ENCODE peak calls at places on chromosomes 7 and 10, in nine cellular contexts. L, P, G, M, I, Z, F, N and U are unnamed samples.

GRCh38 chr7:2069472-2069860 is 163.3 kb downstream of the MAD1L1 start:
- DNase-seq in F (peak), G (no peak), N (no peak), P (no peak), M (no peak), I (peak), Z (no peak), L (no peak), U (no peak)

GRCh38 chr7:44791278-44792219 is 4.9 kb upstream of the PPIA start:
- DNase-seq in F (peak), I (peak), L (no peak), P (no peak), Z (peak), M (no peak), G (no peak), N (no peak), U (no peak)

GRCh38 chr7:104621332-104621731 is 292.9 kb downstream of the LHFPL3 start:
- DNase-seq in L (no peak), P (no peak), Z (no peak), G (no peak), M (no peak), I (no peak), N (no peak), F (no peak), U (no peak)

GRCh38 chr7:33761440-33762080 is 143.8 kb upstream of the BMPER start:
- DNase-seq in G (no peak), I (no peak), Z (no peak), L (no peak), F (no peak), N (no peak), M (no peak), P (no peak), U (no peak)

GRCh38 chr7:19060870-19061269 is 56.6 kb downstream of the TWIST1 start:
- DNase-seq in I (no peak), G (peak), P (no peak), F (peak), L (no peak), Z (peak), M (no peak), N (no peak), U (no peak)

GRCh38 chr7:2803755-2804154 is 40.4 kb downstream of the GNA12 start:
- DNase-seq in I (no peak), G (no peak), L (no peak), M (no peak), N (no peak), Z (no peak), P (no peak), F (no peak), U (no peak)

GRCh38 chr10:28869606-28870201 is 192.4 kb downstream of the BAMBI start:
- DNase-seq in F (no peak), G (no peak), Z (no peak), M (no peak), L (no peak), N (no peak), I (no peak), P (no peak), U (no peak)

GRCh38 chr10:77613476-77614130 is 24.0 kb downstream of the KCNMA1 start:
- DNase-seq in N (no peak), F (no peak), M (no peak), L (no peak), I (no peak), G (no peak), P (no peak), Z (no peak), U (no peak)

GRCh38 chr7:113796557-113796956 is 122.3 kb downstream of the PPP1R3A start:
- DNase-seq in L (no peak), G (peak), M (no peak), N (no peak), Z (peak), F (peak), P (no peak), I (peak), U (no peak)

GRCh38 chr10:73937333-73938020 is 26.5 kb downstream of the PLAU start:
- DNase-seq in Z (peak), F (peak), G (no peak), I (no peak), N (no peak), P (no peak), L (no peak), M (no peak), U (no peak)

GRCh38 chr10:132322621-132323048 is 9.4 kb upstream of the LRRC27 start:
- DNase-seq in M (no peak), L (no peak), I (no peak), F (peak), P (peak), Z (peak), G (peak), N (no peak), U (no peak)

GRCh38 chr7:57868771-57869483 is 418.9 kb downstream of the ZNF716 start:
- DNase-seq in F (no peak), G (no peak), L (peak), Z (peak), N (peak), M (no peak), P (no peak), I (no peak), U (peak)

GRCh38 chr10:113202011-113202410 is 252.0 kb downstream of the TCF7L2 start:
- DNase-seq in F (no peak), L (no peak), Z (no peak), I (no peak), P (no peak), G (no peak), M (no peak), N (no peak), U (no peak)

GRCh38 chr10:6701289-6701688 is 121.2 kb upstream of the PRKCQ start:
- DNase-seq in M (no peak), P (no peak), G (no peak), F (no peak), L (no peak), I (no peak), Z (no peak), N (no peak), U (no peak)

GRCh38 chr10:71253981-71254818 is 41.8 kb downstream of the UNC5B start:
- DNase-seq in G (no peak), N (no peak), I (no peak), P (no peak), M (no peak), L (no peak), F (no peak), Z (no peak), U (no peak)

GRCh38 chr7:22885824-22886255 is 63.2 kb upstream of the TOMM7 start:
- DNase-seq in F (no peak), M (no peak), L (no peak), I (no peak), N (no peak), Z (no peak), G (no peak), P (no peak), U (no peak)

GRCh38 chr10:48910557-48910956 is 29.1 kb downstream of the LRRC18 start:
- DNase-seq in G (no peak), N (no peak), P (no peak), I (no peak), Z (no peak), M (no peak), F (no peak), L (no peak), U (no peak)

DNA sequence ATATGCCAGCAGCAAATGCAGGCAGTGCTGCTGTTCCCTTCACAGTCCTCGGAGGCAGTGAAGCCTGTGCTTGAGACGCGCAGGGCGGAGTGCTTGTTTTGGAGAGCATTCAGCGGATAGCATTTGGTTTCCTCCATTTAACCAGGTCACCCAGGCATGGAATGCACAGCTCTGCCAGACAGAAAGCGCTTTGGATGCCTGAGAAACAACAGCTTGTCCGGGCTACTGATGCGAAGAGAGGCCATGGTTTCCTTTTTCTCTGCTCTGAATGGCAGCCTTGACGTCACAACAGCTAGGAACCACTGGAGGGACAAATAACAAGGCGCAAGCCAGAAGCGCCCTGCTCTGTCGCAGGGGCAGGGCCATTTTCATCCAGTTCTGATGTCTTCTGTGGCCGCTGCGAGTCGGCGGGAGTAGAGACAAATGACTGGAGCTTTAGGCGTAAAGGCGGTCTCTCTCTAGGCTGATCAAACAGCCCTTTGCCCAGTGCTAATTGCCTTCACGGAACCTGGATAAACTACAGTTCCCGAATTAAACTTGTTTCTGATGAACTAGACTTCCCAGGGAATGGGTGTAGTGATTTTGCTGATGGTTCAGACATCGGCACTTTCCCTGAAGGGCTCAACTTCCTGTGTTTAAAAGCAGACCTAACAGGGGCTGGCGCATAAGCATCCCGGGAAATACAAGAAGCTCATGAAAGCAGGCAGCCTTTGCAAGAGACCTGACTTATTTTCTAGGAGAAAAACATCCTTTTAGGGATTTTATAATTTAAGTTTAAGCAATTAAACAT is 187.6 kb upstream of the KLF14 start:
- DNase-seq in Z (peak), N (no peak), G (peak), L (no peak), M (peak), I (peak), P (no peak), F (peak), U (no peak)
- TF ChIP-seq CTCF in Z (peak), N (no peak), G (no peak), L (no peak), M (peak), I (no peak), P (no peak), F (no peak), U (no peak)

DNA sequence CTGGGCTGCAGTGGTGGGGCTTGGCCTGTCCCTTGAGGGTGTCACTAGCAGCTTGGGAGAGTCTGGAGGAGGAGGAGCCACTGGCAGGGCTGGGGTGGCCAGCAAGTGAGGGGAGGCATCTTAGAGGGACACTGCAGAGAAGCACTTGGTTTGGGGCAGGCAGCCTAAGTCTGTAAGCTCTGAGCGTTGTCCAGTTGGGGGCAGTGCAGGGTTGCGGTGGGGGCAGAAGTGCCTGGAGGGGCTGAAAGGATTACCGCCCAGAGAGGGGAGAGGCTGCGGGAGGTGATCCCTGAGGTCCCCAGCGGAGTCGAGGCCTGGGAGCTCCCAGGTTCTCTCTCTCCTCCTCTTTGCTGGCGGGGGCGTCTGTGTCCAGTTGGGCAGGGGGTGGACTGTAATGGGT is 7.4 kb downstream of the ADCYAP1R1 start:
- DNase-seq in L (no peak), F (no peak), N (no peak), G (no peak), P (no peak), Z (no peak), I (no peak), M (no peak), U (no peak)
- TF ChIP-seq CTCF in L (no peak), F (no peak), N (no peak), G (no peak), P (no peak), Z (no peak), I (peak), M (no peak), U (no peak)

GRCh38 chr10:22854935-22855421 is 72.9 kb upstream of the ARMC3 start:
- DNase-seq in Z (peak), I (peak), G (no peak), L (no peak), P (no peak), N (no peak), F (peak), M (no peak), U (no peak)
- TF ChIP-seq CTCF in Z (peak), I (peak), G (peak), L (no peak), P (peak), N (no peak), F (peak), M (no peak), U (no peak)

GRCh38 chr7:26562841-26563240 is 271.2 kb downstream of the SNX10 start:
- DNase-seq in F (no peak), P (no peak), I (no peak), L (no peak), N (no peak), G (no peak), M (no peak), Z (no peak), U (no peak)
- TF ChIP-seq CTCF in F (no peak), P (no peak), I (no peak), L (no peak), N (no peak), G (no peak), M (no peak), Z (no peak), U (no peak)

DNA sequence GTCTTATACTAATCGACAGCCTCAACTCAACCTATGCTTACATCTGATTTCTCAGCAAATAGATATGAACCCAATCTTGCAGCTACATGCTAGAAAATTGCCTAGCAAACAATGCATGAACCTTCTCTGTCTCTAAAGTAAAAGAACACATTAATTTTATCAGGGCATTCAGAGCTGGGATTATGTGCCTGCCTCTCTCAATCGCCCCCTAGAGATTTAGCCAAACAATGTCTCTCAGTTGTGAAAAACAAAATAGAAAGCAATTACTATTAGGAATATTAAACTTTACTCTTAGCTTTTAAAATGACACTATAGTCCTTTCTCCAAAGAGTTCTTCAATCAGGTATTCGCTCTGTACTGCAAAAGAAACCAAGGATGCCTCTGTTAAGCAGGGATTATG is 737.1 kb downstream of the PARD3 start:
- DNase-seq in L (no peak), F (no peak), M (no peak), Z (no peak), N (no peak), G (no peak), P (no peak), I (no peak), U (no peak)
- TF ChIP-seq CTCF in L (no peak), F (peak), M (no peak), Z (peak), N (no peak), G (peak), P (peak), I (peak), U (no peak)

DNA sequence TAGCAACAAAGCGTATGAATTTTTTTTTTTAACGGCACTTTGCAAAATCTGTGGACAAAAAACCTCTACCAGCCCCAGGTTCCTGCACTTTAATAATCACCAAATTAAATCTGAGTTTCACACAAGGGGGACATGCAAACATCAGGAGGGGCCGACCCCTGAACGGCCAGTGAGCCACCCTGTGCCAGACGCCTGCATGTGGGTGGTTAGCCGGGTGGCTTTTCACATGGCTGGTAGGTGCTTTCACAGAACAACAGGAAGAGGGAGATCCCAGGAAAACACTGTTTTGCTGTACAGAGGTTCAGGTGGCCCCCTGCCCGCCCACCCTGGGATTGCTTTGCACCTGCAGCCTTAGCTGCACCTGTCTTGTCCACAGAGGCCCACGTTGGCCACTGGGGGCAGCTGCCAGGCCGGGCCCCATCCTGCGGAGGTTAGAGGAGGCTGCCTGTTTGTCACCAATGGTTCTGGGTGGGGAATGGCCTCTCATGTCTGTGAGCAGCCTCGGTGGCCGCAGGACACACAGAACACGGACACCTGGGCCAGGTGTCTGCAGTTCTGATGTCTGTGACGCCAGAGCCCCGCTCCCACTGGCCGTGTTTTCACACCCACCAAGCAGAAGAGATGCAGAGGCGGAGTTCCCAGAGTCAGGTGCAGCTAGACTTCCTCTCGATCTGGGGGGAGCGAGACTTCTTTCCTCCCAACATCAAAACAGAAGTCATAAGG is 107.7 kb downstream of the FAM53B start:
- DNase-seq in M (no peak), F (no peak), N (peak), L (no peak), I (no peak), Z (no peak), P (no peak), G (no peak), U (no peak)
- TF ChIP-seq CTCF in M (no peak), F (no peak), N (no peak), L (no peak), I (no peak), Z (no peak), P (no peak), G (no peak), U (no peak)

GRCh38 chr7:146731185-146731584 is 614.6 kb downstream of the CNTNAP2 start:
- DNase-seq in L (no peak), P (no peak), G (no peak), M (no peak), N (no peak), F (no peak), Z (no peak), I (no peak), U (no peak)

GRCh38 chr7:146735992-146736391 is 619.4 kb downstream of the CNTNAP2 start:
- DNase-seq in P (no peak), G (no peak), I (no peak), F (no peak), M (no peak), N (no peak), L (no peak), Z (no peak), U (no peak)

GRCh38 chr7:146740039-146740438 is 623.4 kb downstream of the CNTNAP2 start:
- DNase-seq in M (no peak), N (no peak), Z (no peak), L (no peak), G (no peak), P (no peak), F (no peak), I (no peak), U (no peak)

DNA sequence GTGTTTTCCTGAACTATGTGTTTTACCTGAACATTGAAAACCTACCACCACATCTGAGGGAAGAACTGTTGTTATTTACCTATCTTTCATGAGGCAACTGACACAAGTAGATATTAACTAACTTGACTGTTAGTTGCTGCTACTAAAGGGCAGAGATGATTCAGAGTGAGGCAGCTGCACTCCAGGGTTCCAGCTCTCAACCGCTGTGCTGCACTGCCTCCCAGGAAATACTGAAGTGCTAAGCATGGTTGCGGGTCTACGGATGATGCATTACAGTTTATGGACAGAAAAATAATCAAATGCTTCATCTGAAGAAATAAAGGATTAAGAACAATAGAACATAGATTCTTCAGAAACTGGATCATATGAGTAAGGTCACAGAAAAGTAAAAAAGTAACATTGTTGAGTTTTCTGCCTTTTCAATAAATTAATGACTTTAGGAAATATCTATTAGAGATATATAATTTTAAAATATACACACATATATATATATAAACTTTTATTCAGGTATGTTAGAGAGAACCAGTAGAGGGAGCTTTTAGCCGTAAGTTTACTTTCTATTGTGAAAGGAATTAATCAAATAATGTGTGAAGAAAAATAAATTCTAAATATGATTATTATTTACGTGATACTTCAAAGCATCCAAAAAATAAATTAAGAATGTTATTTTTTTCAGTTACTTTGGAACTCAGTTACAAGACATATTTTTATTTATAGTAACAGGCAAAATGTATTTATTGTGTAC is 620.0 kb downstream of the CNTNAP2 start:
- DNase-seq in L (no peak), M (no peak), I (peak), Z (no peak), F (peak), N (no peak), P (no peak), G (no peak), U (no peak)
- TF ChIP-seq CTCF in L (no peak), M (no peak), I (no peak), Z (no peak), F (peak), N (no peak), P (peak), G (no peak), U (no peak)

GRCh38 chr7:74221713-74222112 is 11.9 kb downstream of the LAT2 start:
- DNase-seq in L (no peak), N (peak), M (no peak), Z (no peak), P (no peak), G (no peak), I (no peak), F (no peak), U (no peak)

GRCh38 chr7:74218343-74218698 is 8.5 kb downstream of the LAT2 start:
- DNase-seq in P (no peak), I (no peak), M (no peak), F (no peak), L (no peak), N (peak), Z (no peak), G (no peak), U (no peak)

GRCh38 chr7:74219416-74219815 is 9.6 kb downstream of the LAT2 start:
- DNase-seq in P (no peak), F (no peak), Z (no peak), N (peak), G (no peak), M (no peak), L (no peak), I (no peak), U (no peak)

GRCh38 chr7:74217455-74218342 is 7.9 kb downstream of the LAT2 start:
- DNase-seq in Z (no peak), G (no peak), L (no peak), M (no peak), F (no peak), N (peak), P (no peak), I (no peak), U (peak)

GRCh38 chr7:74220229-74220628 is 10.4 kb downstream of the LAT2 start:
- DNase-seq in I (no peak), M (no peak), G (no peak), N (no peak), L (no peak), P (no peak), F (no peak), Z (no peak), U (no peak)
- TF ChIP-seq CTCF in I (no peak), M (no peak), G (no peak), N (no peak), L (no peak), P (no peak), F (no peak), Z (no peak), U (no peak)

GRCh38 chr7:123635551-123636359 is 19.9 kb upstream of the LMOD2 start:
- DNase-seq in G (no peak), I (peak), Z (peak), P (no peak), M (no peak), N (no peak), L (no peak), F (peak), U (no peak)
- TF ChIP-seq CTCF in G (peak), I (peak), Z (peak), P (peak), M (no peak), N (no peak), L (peak), F (peak), U (peak)